ENCODE peak calls at places on chromosome 3, in seven cellular contexts. S, T, W, E, Z, G and H are unnamed samples.

GRCh38 chr3:194824676-194825075 is 139.0 kb downstream of the FAM43A start:
- DNase-seq in Z (no peak), G (no peak), T (no peak), W (no peak), S (no peak), E (no peak), H (no peak)

GRCh38 chr3:117439812-117440211 is 730.2 kb downstream of the TUSC7 start:
- DNase-seq in S (no peak), Z (no peak), G (peak; percentile 19), T (peak; percentile 95), E (peak; percentile 1), W (no peak), H (no peak)

GRCh38 chr3:31102196-31102879 is 207.9 kb upstream of the GADL1 start:
- DNase-seq in S (no peak), T (no peak), E (no peak), W (no peak), Z (no peak), G (no peak), H (no peak)

GRCh38 chr3:45319231-45320085 is 68.9 kb upstream of the LARS2 start:
- DNase-seq in Z (no peak), W (no peak), T (no peak), E (no peak), S (no peak), G (no peak), H (no peak)

GRCh38 chr3:194672876-194673275 is 885 bp upstream of the LSG1 start:
- DNase-seq in Z (no peak), W (no peak), S (no peak), E (no peak), G (no peak), T (no peak), H (no peak)

GRCh38 chr3:71436337-71436736 is 147.2 kb downstream of the FOXP1 start:
- DNase-seq in G (no peak), E (no peak), W (no peak), T (no peak), Z (no peak), S (no peak), H (no peak)

GRCh38 chr3:182983811-182984210 is 3.5 kb upstream of the DCUN1D1 start:
- DNase-seq in Z (no peak), T (no peak), E (no peak), G (no peak), S (no peak), W (no peak), H (no peak)

GRCh38 chr3:115659253-115659652 is 35.9 kb downstream of the GAP43 start:
- DNase-seq in E (no peak), G (no peak), Z (no peak), W (no peak), S (no peak), T (no peak), H (peak; percentile 16)

GRCh38 chr3:151962371-151962770 is 88.9 kb downstream of the SUCNR1 start:
- DNase-seq in S (no peak), E (no peak), W (no peak), G (no peak), T (no peak), Z (no peak), H (no peak)

GRCh38 chr3:168424059-168424765 is 328.5 kb upstream of the GOLIM4 start:
- DNase-seq in G (no peak), E (no peak), T (no peak), W (no peak), S (no peak), Z (no peak), H (no peak)

GRCh38 chr3:136305879-136306278 is 55.7 kb downstream of the PCCB start:
- DNase-seq in S (no peak), W (no peak), E (peak; percentile 39), Z (no peak), T (no peak), G (no peak), H (no peak)

GRCh38 chr3:149342413-149343340 is 9.2 kb upstream of the TM4SF18 start:
- DNase-seq in W (no peak), E (no peak), Z (no peak), T (no peak), G (no peak), S (no peak), H (no peak)